ENCODE peak calls at places on chromosomes 13 and 19, in four cellular contexts. M, N, P and Q are unnamed samples.

GRCh38 chr13:91401916-91402315 is 3.5 kb downstream of the GPC5 start:
- DNase-seq in M (no peak), N (no peak), P (no peak), Q (no peak)

GRCh38 chr19:29878973-29879654 is 62.9 kb upstream of the URI1 start:
- DNase-seq in N (peak), P (peak), M (peak), Q (no peak)

GRCh38 chr19:4983346-4984105 is 14.6 kb downstream of the KDM4B start:
- DNase-seq in N (no peak), P (no peak), M (no peak), Q (no peak)

GRCh38 chr19:16330368-16330801 is 5.8 kb downstream of the KLF2 start:
- DNase-seq in P (peak), N (peak), M (no peak), Q (peak)

GRCh38 chr19:43467730-43468129 is 2.3 kb upstream of the LYPD3 start:
- DNase-seq in N (peak), P (peak), M (no peak), Q (no peak)

GRCh38 chr13:109989686-109990085 is 203.3 kb upstream of the IRS2 start:
- DNase-seq in N (no peak), M (no peak), P (peak), Q (no peak)

GRCh38 chr13:98994080-98994479 is 16.2 kb upstream of the DOCK9 start:
- DNase-seq in N (no peak), P (no peak), M (no peak), Q (no peak)

GRCh38 chr19:11767633-11768133 is 883 bp downstream of the ZNF441 start:
- DNase-seq in P (peak), N (peak), M (no peak), Q (peak)

GRCh38 chr13:99873832-99874430 is 97.6 kb downstream of the ZIC5 start:
- DNase-seq in M (no peak), N (no peak), P (no peak), Q (no peak)

GRCh38 chr19:22634450-22634827 is 315 bp downstream of the ZNF492 start:
- DNase-seq in M (no peak), P (no peak), N (no peak), Q (no peak)

GRCh38 chr13:49310251-49310650 is 62.5 kb downstream of the CDADC1 start:
- DNase-seq in N (no peak), M (no peak), P (no peak), Q (no peak)

GRCh38 chr19:35992902-35993765 is 1.9 kb upstream of the SDHAF1 start:
- DNase-seq in M (no peak), N (no peak), P (no peak), Q (no peak)

GRCh38 chr19:4547303-4548237 is 7.7 kb upstream of the LRG1 start:
- DNase-seq in M (peak), P (no peak), N (peak), Q (no peak)

GRCh38 chr13:96940961-96941360 is 53.3 kb downstream of the OXGR1 start:
- DNase-seq in M (no peak), P (peak), N (no peak), Q (no peak)

GRCh38 chr13:102658678-102659077 is 36.2 kb downstream of the METTL21C start:
- DNase-seq in P (peak), M (no peak), N (no peak), Q (no peak)

GRCh38 chr19:47227347-47228167 is 3.4 kb downstream of the BBC3 start:
- DNase-seq in P (peak), M (peak), N (peak), Q (peak)

GRCh38 chr13:29713841-29714240 is 118.4 kb upstream of the SLC7A1 start:
- DNase-seq in P (peak), M (no peak), N (peak), Q (no peak)

GRCh38 chr13:112453874-112454647 is 77.9 kb downstream of the SPACA7 start:
- DNase-seq in P (no peak), M (no peak), N (no peak), Q (no peak)

GRCh38 chr19:13839938-13840750 is 36.8 kb upstream of the NANOS3 start:
- DNase-seq in N (peak), M (no peak), P (peak), Q (peak)

GRCh38 chr13:26726684-26727083 is 33.9 kb downstream of the GPR12 start:
- DNase-seq in N (no peak), M (no peak), P (no peak), Q (no peak)

GRCh38 chr13:89227356-89227755 is 1556.2 kb downstream of the SLITRK5 start:
- DNase-seq in P (peak), N (no peak), M (no peak), Q (no peak)

GRCh38 chr13:101149735-101150380 is 266.4 kb downstream of the NALCN start:
- DNase-seq in N (no peak), M (no peak), P (peak), Q (no peak)

GRCh38 chr19:15787611-15788155 is at the start of gene OR10H5:
- DNase-seq in N (no peak), P (no peak), M (no peak), Q (no peak)

GRCh38 chr13:29924482-29924884 is 74.1 kb upstream of the UBL3 start:
- DNase-seq in M (no peak), P (peak), N (no peak), Q (no peak)

GRCh38 chr13:43058318-43058674 is 34.9 kb downstream of the DNAJC15 start:
- DNase-seq in M (no peak), N (no peak), P (peak), Q (peak)

GRCh38 chr13:43830481-43830873 is 43.7 kb upstream of the ENOX1 start:
- DNase-seq in P (peak), N (no peak), M (no peak), Q (no peak)

GRCh38 chr19:54525636-54526035 is 23.0 kb downstream of the LAIR2 start:
- DNase-seq in N (no peak), P (no peak), M (no peak), Q (no peak)

GRCh38 chr13:26219726-26220125 is 2.4 kb downstream of the RNF6 start:
- DNase-seq in P (peak), M (no peak), N (no peak), Q (no peak)

GRCh38 chr19:51422053-51422448 is 4.6 kb upstream of the SIGLEC10 start:
- DNase-seq in P (peak), M (peak), N (peak), Q (peak)

GRCh38 chr13:39047560-39047959 is 9.3 kb downstream of the NHLRC3 start:
- DNase-seq in N (peak), M (no peak), P (no peak), Q (peak)

GRCh38 chr13:24161980-24162517 is 1.5 kb downstream of the SPATA13 start:
- DNase-seq in M (no peak), N (peak), P (no peak), Q (no peak)

GRCh38 chr19:42178791-42179500 is 38.5 kb downstream of the DEDD2 start:
- DNase-seq in N (no peak), M (no peak), P (no peak), Q (no peak)

GRCh38 chr13:42075517-42075916 is 27.1 kb downstream of the DGKH start:
- DNase-seq in M (no peak), P (no peak), N (no peak), Q (no peak)